ENCODE peak calls at places on chromosomes 5 and 9, in eight cellular contexts. One of them, this sample, is unnamed.

GRCh38 chr5:31811210-31811609 is 172.3 kb downstream of the PDZD2 start:
- ATAC-seq in T-helper 17 cell: no peak
- ATAC-seq in Panc1: no peak
- ATAC-seq in activated CD8-positive, alpha-beta T cell treated with anti-CD3 and anti-CD28 coated beads, Interleukin-2, amount 10 ng/mL, durations not matched to agents 7 days and 5 days: no peak
- ATAC-seq in heart left ventricle: no peak
- ATAC-seq in stimulated activated effector memory CD8-positive, alpha-beta T cell treated with anti-CD3 and anti-CD28 coated beads, Interleukin-12 subunit alpha, Interleukin-12 subunit beta, amount 100 ng/mL, for 72 hours: no peak
- ATAC-seq in GM12878: no peak
- ATAC-seq in naive thymus-derived CD4-positive, alpha-beta T cell: no peak
- ATAC-seq in this sample: peak

GRCh38 chr9:15531380-15531779 is 20.6 kb upstream of the PSIP1 start:
- ATAC-seq in T-helper 17 cell: no peak
- ATAC-seq in Panc1: no peak
- ATAC-seq in activated CD8-positive, alpha-beta T cell treated with anti-CD3 and anti-CD28 coated beads, Interleukin-2, amount 10 ng/mL, durations not matched to agents 7 days and 5 days: no peak
- ATAC-seq in heart left ventricle: no peak
- ATAC-seq in stimulated activated effector memory CD8-positive, alpha-beta T cell treated with anti-CD3 and anti-CD28 coated beads, Interleukin-12 subunit alpha, Interleukin-12 subunit beta, amount 100 ng/mL, for 72 hours: peak
- ATAC-seq in GM12878: peak
- ATAC-seq in naive thymus-derived CD4-positive, alpha-beta T cell: no peak
- ATAC-seq in this sample: no peak

GRCh38 chr9:137509198-137509597 is 41.0 kb downstream of the PNPLA7 start:
- ATAC-seq in T-helper 17 cell: no peak
- ATAC-seq in Panc1: no peak
- ATAC-seq in activated CD8-positive, alpha-beta T cell treated with anti-CD3 and anti-CD28 coated beads, Interleukin-2, amount 10 ng/mL, durations not matched to agents 7 days and 5 days: no peak
- ATAC-seq in heart left ventricle: no peak
- ATAC-seq in stimulated activated effector memory CD8-positive, alpha-beta T cell treated with anti-CD3 and anti-CD28 coated beads, Interleukin-12 subunit alpha, Interleukin-12 subunit beta, amount 100 ng/mL, for 72 hours: no peak
- ATAC-seq in GM12878: no peak
- ATAC-seq in naive thymus-derived CD4-positive, alpha-beta T cell: no peak
- ATAC-seq in this sample: no peak

GRCh38 chr9:24464321-24464951 is 81.3 kb downstream of the IZUMO3 start:
- ATAC-seq in T-helper 17 cell: no peak
- ATAC-seq in Panc1: no peak
- ATAC-seq in activated CD8-positive, alpha-beta T cell treated with anti-CD3 and anti-CD28 coated beads, Interleukin-2, amount 10 ng/mL, durations not matched to agents 7 days and 5 days: no peak
- ATAC-seq in heart left ventricle: no peak
- ATAC-seq in stimulated activated effector memory CD8-positive, alpha-beta T cell treated with anti-CD3 and anti-CD28 coated beads, Interleukin-12 subunit alpha, Interleukin-12 subunit beta, amount 100 ng/mL, for 72 hours: no peak
- ATAC-seq in GM12878: no peak
- ATAC-seq in naive thymus-derived CD4-positive, alpha-beta T cell: no peak
- ATAC-seq in this sample: no peak

GRCh38 chr5:2148312-2149195 is 265.8 kb upstream of the IRX4 start:
- ATAC-seq in T-helper 17 cell: no peak
- ATAC-seq in Panc1: peak
- ATAC-seq in activated CD8-positive, alpha-beta T cell treated with anti-CD3 and anti-CD28 coated beads, Interleukin-2, amount 10 ng/mL, durations not matched to agents 7 days and 5 days: no peak
- ATAC-seq in heart left ventricle: no peak
- ATAC-seq in stimulated activated effector memory CD8-positive, alpha-beta T cell treated with anti-CD3 and anti-CD28 coated beads, Interleukin-12 subunit alpha, Interleukin-12 subunit beta, amount 100 ng/mL, for 72 hours: peak
- ATAC-seq in GM12878: peak
- ATAC-seq in naive thymus-derived CD4-positive, alpha-beta T cell: no peak
- ATAC-seq in this sample: no peak

GRCh38 chr9:78348848-78349247 is 51.9 kb downstream of the PSAT1 start:
- ATAC-seq in T-helper 17 cell: no peak
- ATAC-seq in Panc1: no peak
- ATAC-seq in activated CD8-positive, alpha-beta T cell treated with anti-CD3 and anti-CD28 coated beads, Interleukin-2, amount 10 ng/mL, durations not matched to agents 7 days and 5 days: no peak
- ATAC-seq in heart left ventricle: no peak
- ATAC-seq in stimulated activated effector memory CD8-positive, alpha-beta T cell treated with anti-CD3 and anti-CD28 coated beads, Interleukin-12 subunit alpha, Interleukin-12 subunit beta, amount 100 ng/mL, for 72 hours: no peak
- ATAC-seq in GM12878: no peak
- ATAC-seq in naive thymus-derived CD4-positive, alpha-beta T cell: no peak
- ATAC-seq in this sample: no peak

GRCh38 chr5:77420940-77421339 is 71.2 kb downstream of the WDR41 start:
- ATAC-seq in T-helper 17 cell: no peak
- ATAC-seq in Panc1: no peak
- ATAC-seq in activated CD8-positive, alpha-beta T cell treated with anti-CD3 and anti-CD28 coated beads, Interleukin-2, amount 10 ng/mL, durations not matched to agents 7 days and 5 days: no peak
- ATAC-seq in heart left ventricle: no peak
- ATAC-seq in stimulated activated effector memory CD8-positive, alpha-beta T cell treated with anti-CD3 and anti-CD28 coated beads, Interleukin-12 subunit alpha, Interleukin-12 subunit beta, amount 100 ng/mL, for 72 hours: no peak
- ATAC-seq in GM12878: no peak
- ATAC-seq in naive thymus-derived CD4-positive, alpha-beta T cell: no peak
- ATAC-seq in this sample: peak

GRCh38 chr5:113192541-113192940 is 215.9 kb downstream of the DCP2 start:
- ATAC-seq in T-helper 17 cell: no peak
- ATAC-seq in Panc1: no peak
- ATAC-seq in activated CD8-positive, alpha-beta T cell treated with anti-CD3 and anti-CD28 coated beads, Interleukin-2, amount 10 ng/mL, durations not matched to agents 7 days and 5 days: no peak
- ATAC-seq in heart left ventricle: no peak
- ATAC-seq in stimulated activated effector memory CD8-positive, alpha-beta T cell treated with anti-CD3 and anti-CD28 coated beads, Interleukin-12 subunit alpha, Interleukin-12 subunit beta, amount 100 ng/mL, for 72 hours: no peak
- ATAC-seq in GM12878: no peak
- ATAC-seq in naive thymus-derived CD4-positive, alpha-beta T cell: no peak
- ATAC-seq in this sample: peak

GRCh38 chr5:16656561-16657191 is 39.9 kb upstream of the RETREG1 start:
- ATAC-seq in T-helper 17 cell: no peak
- ATAC-seq in Panc1: no peak
- ATAC-seq in activated CD8-positive, alpha-beta T cell treated with anti-CD3 and anti-CD28 coated beads, Interleukin-2, amount 10 ng/mL, durations not matched to agents 7 days and 5 days: no peak
- ATAC-seq in heart left ventricle: no peak
- ATAC-seq in stimulated activated effector memory CD8-positive, alpha-beta T cell treated with anti-CD3 and anti-CD28 coated beads, Interleukin-12 subunit alpha, Interleukin-12 subunit beta, amount 100 ng/mL, for 72 hours: no peak
- ATAC-seq in GM12878: no peak
- ATAC-seq in naive thymus-derived CD4-positive, alpha-beta T cell: no peak
- ATAC-seq in this sample: no peak

GRCh38 chr5:73233461-73234151 is 60.6 kb downstream of the TMEM174 start:
- ATAC-seq in T-helper 17 cell: peak
- ATAC-seq in Panc1: no peak
- ATAC-seq in activated CD8-positive, alpha-beta T cell treated with anti-CD3 and anti-CD28 coated beads, Interleukin-2, amount 10 ng/mL, durations not matched to agents 7 days and 5 days: no peak
- ATAC-seq in heart left ventricle: no peak
- ATAC-seq in stimulated activated effector memory CD8-positive, alpha-beta T cell treated with anti-CD3 and anti-CD28 coated beads, Interleukin-12 subunit alpha, Interleukin-12 subunit beta, amount 100 ng/mL, for 72 hours: peak
- ATAC-seq in GM12878: no peak
- ATAC-seq in naive thymus-derived CD4-positive, alpha-beta T cell: no peak
- ATAC-seq in this sample: no peak

GRCh38 chr5:141934099-141934844 is 10.6 kb downstream of the DELE1 start:
- ATAC-seq in T-helper 17 cell: no peak
- ATAC-seq in Panc1: no peak
- ATAC-seq in activated CD8-positive, alpha-beta T cell treated with anti-CD3 and anti-CD28 coated beads, Interleukin-2, amount 10 ng/mL, durations not matched to agents 7 days and 5 days: no peak
- ATAC-seq in heart left ventricle: peak
- ATAC-seq in stimulated activated effector memory CD8-positive, alpha-beta T cell treated with anti-CD3 and anti-CD28 coated beads, Interleukin-12 subunit alpha, Interleukin-12 subunit beta, amount 100 ng/mL, for 72 hours: no peak
- ATAC-seq in GM12878: no peak
- ATAC-seq in naive thymus-derived CD4-positive, alpha-beta T cell: no peak
- ATAC-seq in this sample: no peak

GRCh38 chr9:75265525-75265972 is 177.2 kb downstream of the OSTF1 start:
- ATAC-seq in T-helper 17 cell: peak
- ATAC-seq in Panc1: no peak
- ATAC-seq in activated CD8-positive, alpha-beta T cell treated with anti-CD3 and anti-CD28 coated beads, Interleukin-2, amount 10 ng/mL, durations not matched to agents 7 days and 5 days: peak
- ATAC-seq in heart left ventricle: no peak
- ATAC-seq in stimulated activated effector memory CD8-positive, alpha-beta T cell treated with anti-CD3 and anti-CD28 coated beads, Interleukin-12 subunit alpha, Interleukin-12 subunit beta, amount 100 ng/mL, for 72 hours: peak
- ATAC-seq in GM12878: peak
- ATAC-seq in naive thymus-derived CD4-positive, alpha-beta T cell: peak
- ATAC-seq in this sample: peak

GRCh38 chr9:77833686-77834429 is 185.7 kb upstream of the GNA14 start:
- ATAC-seq in T-helper 17 cell: no peak
- ATAC-seq in Panc1: no peak
- ATAC-seq in activated CD8-positive, alpha-beta T cell treated with anti-CD3 and anti-CD28 coated beads, Interleukin-2, amount 10 ng/mL, durations not matched to agents 7 days and 5 days: no peak
- ATAC-seq in heart left ventricle: no peak
- ATAC-seq in stimulated activated effector memory CD8-positive, alpha-beta T cell treated with anti-CD3 and anti-CD28 coated beads, Interleukin-12 subunit alpha, Interleukin-12 subunit beta, amount 100 ng/mL, for 72 hours: no peak
- ATAC-seq in GM12878: no peak
- ATAC-seq in naive thymus-derived CD4-positive, alpha-beta T cell: no peak
- ATAC-seq in this sample: no peak

GRCh38 chr9:95165004-95165403 is 152.5 kb downstream of the FANCC start:
- ATAC-seq in T-helper 17 cell: no peak
- ATAC-seq in Panc1: no peak
- ATAC-seq in activated CD8-positive, alpha-beta T cell treated with anti-CD3 and anti-CD28 coated beads, Interleukin-2, amount 10 ng/mL, durations not matched to agents 7 days and 5 days: no peak
- ATAC-seq in heart left ventricle: no peak
- ATAC-seq in stimulated activated effector memory CD8-positive, alpha-beta T cell treated with anti-CD3 and anti-CD28 coated beads, Interleukin-12 subunit alpha, Interleukin-12 subunit beta, amount 100 ng/mL, for 72 hours: no peak
- ATAC-seq in GM12878: no peak
- ATAC-seq in naive thymus-derived CD4-positive, alpha-beta T cell: no peak
- ATAC-seq in this sample: no peak

GRCh38 chr5:155129513-155129880 is 115.9 kb downstream of the KIF4B start:
- ATAC-seq in T-helper 17 cell: no peak
- ATAC-seq in Panc1: no peak
- ATAC-seq in activated CD8-positive, alpha-beta T cell treated with anti-CD3 and anti-CD28 coated beads, Interleukin-2, amount 10 ng/mL, durations not matched to agents 7 days and 5 days: no peak
- ATAC-seq in heart left ventricle: no peak
- ATAC-seq in stimulated activated effector memory CD8-positive, alpha-beta T cell treated with anti-CD3 and anti-CD28 coated beads, Interleukin-12 subunit alpha, Interleukin-12 subunit beta, amount 100 ng/mL, for 72 hours: no peak
- ATAC-seq in GM12878: no peak
- ATAC-seq in naive thymus-derived CD4-positive, alpha-beta T cell: no peak
- ATAC-seq in this sample: peak

GRCh38 chr9:16653491-16654407 is 216.7 kb downstream of the BNC2 start:
- ATAC-seq in T-helper 17 cell: no peak
- ATAC-seq in Panc1: peak
- ATAC-seq in activated CD8-positive, alpha-beta T cell treated with anti-CD3 and anti-CD28 coated beads, Interleukin-2, amount 10 ng/mL, durations not matched to agents 7 days and 5 days: no peak
- ATAC-seq in heart left ventricle: no peak
- ATAC-seq in stimulated activated effector memory CD8-positive, alpha-beta T cell treated with anti-CD3 and anti-CD28 coated beads, Interleukin-12 subunit alpha, Interleukin-12 subunit beta, amount 100 ng/mL, for 72 hours: no peak
- ATAC-seq in GM12878: peak
- ATAC-seq in naive thymus-derived CD4-positive, alpha-beta T cell: no peak
- ATAC-seq in this sample: no peak

GRCh38 chr5:126334755-126335154 is 88.5 kb upstream of the GRAMD2B start:
- ATAC-seq in T-helper 17 cell: no peak
- ATAC-seq in Panc1: no peak
- ATAC-seq in activated CD8-positive, alpha-beta T cell treated with anti-CD3 and anti-CD28 coated beads, Interleukin-2, amount 10 ng/mL, durations not matched to agents 7 days and 5 days: no peak
- ATAC-seq in heart left ventricle: no peak
- ATAC-seq in stimulated activated effector memory CD8-positive, alpha-beta T cell treated with anti-CD3 and anti-CD28 coated beads, Interleukin-12 subunit alpha, Interleukin-12 subunit beta, amount 100 ng/mL, for 72 hours: no peak
- ATAC-seq in GM12878: no peak
- ATAC-seq in naive thymus-derived CD4-positive, alpha-beta T cell: no peak
- ATAC-seq in this sample: no peak

GRCh38 chr9:116344416-116344815 is 190.8 kb downstream of the PAPPA start:
- ATAC-seq in T-helper 17 cell: no peak
- ATAC-seq in Panc1: no peak
- ATAC-seq in activated CD8-positive, alpha-beta T cell treated with anti-CD3 and anti-CD28 coated beads, Interleukin-2, amount 10 ng/mL, durations not matched to agents 7 days and 5 days: no peak
- ATAC-seq in heart left ventricle: no peak
- ATAC-seq in stimulated activated effector memory CD8-positive, alpha-beta T cell treated with anti-CD3 and anti-CD28 coated beads, Interleukin-12 subunit alpha, Interleukin-12 subunit beta, amount 100 ng/mL, for 72 hours: no peak
- ATAC-seq in GM12878: no peak
- ATAC-seq in naive thymus-derived CD4-positive, alpha-beta T cell: no peak
- ATAC-seq in this sample: no peak

GRCh38 chr5:109410389-109411174 is 808 bp upstream of the PJA2 start:
- ATAC-seq in T-helper 17 cell: peak
- ATAC-seq in Panc1: peak
- ATAC-seq in activated CD8-positive, alpha-beta T cell treated with anti-CD3 and anti-CD28 coated beads, Interleukin-2, amount 10 ng/mL, durations not matched to agents 7 days and 5 days: peak
- ATAC-seq in heart left ventricle: peak
- ATAC-seq in stimulated activated effector memory CD8-positive, alpha-beta T cell treated with anti-CD3 and anti-CD28 coated beads, Interleukin-12 subunit alpha, Interleukin-12 subunit beta, amount 100 ng/mL, for 72 hours: peak
- ATAC-seq in GM12878: peak
- ATAC-seq in naive thymus-derived CD4-positive, alpha-beta T cell: no peak
- ATAC-seq in this sample: peak

GRCh38 chr5:5179079-5179478 is 38.9 kb downstream of the ADAMTS16 start:
- ATAC-seq in T-helper 17 cell: no peak
- ATAC-seq in Panc1: no peak
- ATAC-seq in activated CD8-positive, alpha-beta T cell treated with anti-CD3 and anti-CD28 coated beads, Interleukin-2, amount 10 ng/mL, durations not matched to agents 7 days and 5 days: no peak
- ATAC-seq in heart left ventricle: no peak
- ATAC-seq in stimulated activated effector memory CD8-positive, alpha-beta T cell treated with anti-CD3 and anti-CD28 coated beads, Interleukin-12 subunit alpha, Interleukin-12 subunit beta, amount 100 ng/mL, for 72 hours: no peak
- ATAC-seq in GM12878: no peak
- ATAC-seq in naive thymus-derived CD4-positive, alpha-beta T cell: no peak
- ATAC-seq in this sample: no peak

GRCh38 chr5:38370341-38371100 is 112.2 kb downstream of the EGFLAM start:
- ATAC-seq in T-helper 17 cell: no peak
- ATAC-seq in Panc1: no peak
- ATAC-seq in activated CD8-positive, alpha-beta T cell treated with anti-CD3 and anti-CD28 coated beads, Interleukin-2, amount 10 ng/mL, durations not matched to agents 7 days and 5 days: no peak
- ATAC-seq in heart left ventricle: peak
- ATAC-seq in stimulated activated effector memory CD8-positive, alpha-beta T cell treated with anti-CD3 and anti-CD28 coated beads, Interleukin-12 subunit alpha, Interleukin-12 subunit beta, amount 100 ng/mL, for 72 hours: no peak
- ATAC-seq in GM12878: no peak
- ATAC-seq in naive thymus-derived CD4-positive, alpha-beta T cell: no peak
- ATAC-seq in this sample: no peak

This sample was measured in esophagus mucosa.